ENCODE peak calls at places on chromosomes 1 and 21, in nine cellular contexts. One of them, this sample, is unnamed.

GRCh38 chr1:244191581-244191980 is 140.5 kb downstream of the ZBTB18 start:
- DNase-seq in endodermal cell: no peak
- DNase-seq in BJ: no peak
- DNase-seq in MCF 10A: no peak
- DNase-seq in heart left ventricle: no peak
- DNase-seq in breast epithelium: no peak
- DNase-seq in omental fat pad: no peak
- DNase-seq in neural progenitor cell: no peak
- DNase-seq in ovary: no peak
- DNase-seq in this sample: no peak

GRCh38 chr1:209989525-209989924 is 51.5 kb downstream of the SYT14 start:
- DNase-seq in endodermal cell: no peak
- DNase-seq in BJ: peak
- DNase-seq in MCF 10A: peak
- DNase-seq in heart left ventricle: no peak
- DNase-seq in breast epithelium: no peak
- DNase-seq in omental fat pad: no peak
- DNase-seq in neural progenitor cell: no peak
- DNase-seq in ovary: no peak
- DNase-seq in this sample: no peak

GRCh38 chr1:235009561-235010306 is 118.9 kb downstream of the TOMM20 start:
- DNase-seq in endodermal cell: peak
- DNase-seq in BJ: no peak
- DNase-seq in MCF 10A: no peak
- DNase-seq in heart left ventricle: no peak
- DNase-seq in breast epithelium: no peak
- DNase-seq in omental fat pad: no peak
- DNase-seq in neural progenitor cell: no peak
- DNase-seq in ovary: no peak
- DNase-seq in this sample: no peak

GRCh38 chr1:243234978-243235657 is 20.0 kb downstream of the CEP170 start:
- DNase-seq in endodermal cell: no peak
- DNase-seq in BJ: no peak
- DNase-seq in MCF 10A: peak
- DNase-seq in heart left ventricle: no peak
- DNase-seq in breast epithelium: no peak
- DNase-seq in omental fat pad: no peak
- DNase-seq in neural progenitor cell: no peak
- DNase-seq in ovary: no peak
- DNase-seq in this sample: no peak

GRCh38 chr1:219347843-219348475 is 174.3 kb downstream of the LYPLAL1 start:
- DNase-seq in endodermal cell: no peak
- DNase-seq in BJ: no peak
- DNase-seq in MCF 10A: no peak
- DNase-seq in heart left ventricle: peak
- DNase-seq in breast epithelium: no peak
- DNase-seq in omental fat pad: no peak
- DNase-seq in neural progenitor cell: no peak
- DNase-seq in ovary: peak
- DNase-seq in this sample: no peak

GRCh38 chr1:65493792-65494191 is 73.3 kb downstream of the LEPR start:
- DNase-seq in endodermal cell: no peak
- DNase-seq in BJ: no peak
- DNase-seq in MCF 10A: no peak
- DNase-seq in heart left ventricle: no peak
- DNase-seq in breast epithelium: no peak
- DNase-seq in omental fat pad: no peak
- DNase-seq in neural progenitor cell: no peak
- DNase-seq in ovary: no peak
- DNase-seq in this sample: no peak

GRCh38 chr1:201773764-201774163 is 55.2 kb upstream of the IPO9 start:
- DNase-seq in endodermal cell: no peak
- DNase-seq in BJ: no peak
- DNase-seq in MCF 10A: no peak
- DNase-seq in heart left ventricle: no peak
- DNase-seq in breast epithelium: no peak
- DNase-seq in omental fat pad: no peak
- DNase-seq in neural progenitor cell: no peak
- DNase-seq in ovary: no peak
- DNase-seq in this sample: no peak

GRCh38 chr21:35427320-35428040 is 378.4 kb upstream of the RUNX1 start:
- DNase-seq in endodermal cell: no peak
- DNase-seq in BJ: no peak
- DNase-seq in MCF 10A: no peak
- DNase-seq in heart left ventricle: no peak
- DNase-seq in breast epithelium: no peak
- DNase-seq in omental fat pad: no peak
- DNase-seq in neural progenitor cell: no peak
- DNase-seq in ovary: no peak
- DNase-seq in this sample: no peak

GRCh38 chr1:109959632-109959973 is 25.0 kb upstream of the AHCYL1 start:
- DNase-seq in endodermal cell: no peak
- DNase-seq in BJ: no peak
- DNase-seq in MCF 10A: no peak
- DNase-seq in heart left ventricle: no peak
- DNase-seq in breast epithelium: no peak
- DNase-seq in omental fat pad: no peak
- DNase-seq in neural progenitor cell: no peak
- DNase-seq in ovary: no peak
- DNase-seq in this sample: no peak

GRCh38 chr1:85940621-85941306 is 215.8 kb downstream of the COL24A1 start:
- DNase-seq in endodermal cell: no peak
- DNase-seq in BJ: peak
- DNase-seq in MCF 10A: no peak
- DNase-seq in heart left ventricle: no peak
- DNase-seq in breast epithelium: no peak
- DNase-seq in omental fat pad: no peak
- DNase-seq in neural progenitor cell: no peak
- DNase-seq in ovary: no peak
- DNase-seq in this sample: no peak

GRCh38 chr21:32426592-32427051 is 14.1 kb downstream of the EVA1C start:
- DNase-seq in endodermal cell: no peak
- DNase-seq in BJ: no peak
- DNase-seq in MCF 10A: no peak
- DNase-seq in heart left ventricle: no peak
- DNase-seq in breast epithelium: no peak
- DNase-seq in omental fat pad: no peak
- DNase-seq in neural progenitor cell: no peak
- DNase-seq in ovary: no peak
- DNase-seq in this sample: no peak

GRCh38 chr21:41366522-41367151 is 4.8 kb downstream of the MX2 start:
- DNase-seq in endodermal cell: peak
- DNase-seq in BJ: no peak
- DNase-seq in MCF 10A: peak
- DNase-seq in heart left ventricle: peak
- DNase-seq in breast epithelium: peak
- DNase-seq in omental fat pad: no peak
- DNase-seq in neural progenitor cell: no peak
- DNase-seq in ovary: no peak
- DNase-seq in this sample: no peak

GRCh38 chr1:162676767-162677166 is 44.5 kb downstream of the DDR2 start:
- DNase-seq in endodermal cell: no peak
- DNase-seq in BJ: no peak
- DNase-seq in MCF 10A: no peak
- DNase-seq in heart left ventricle: no peak
- DNase-seq in breast epithelium: no peak
- DNase-seq in omental fat pad: no peak
- DNase-seq in neural progenitor cell: no peak
- DNase-seq in ovary: peak
- DNase-seq in this sample: no peak

GRCh38 chr1:16630661-16631247 is 17.4 kb upstream of the NBPF1 start:
- DNase-seq in endodermal cell: peak
- DNase-seq in BJ: no peak
- DNase-seq in MCF 10A: no peak
- DNase-seq in heart left ventricle: peak
- DNase-seq in breast epithelium: peak
- DNase-seq in omental fat pad: no peak
- DNase-seq in neural progenitor cell: no peak
- DNase-seq in ovary: peak
- DNase-seq in this sample: no peak

GRCh38 chr1:245060684-245061374 is 94.0 kb upstream of the KIF26B start:
- DNase-seq in endodermal cell: no peak
- DNase-seq in BJ: no peak
- DNase-seq in MCF 10A: no peak
- DNase-seq in heart left ventricle: no peak
- DNase-seq in breast epithelium: no peak
- DNase-seq in omental fat pad: no peak
- DNase-seq in neural progenitor cell: no peak
- DNase-seq in ovary: no peak
- DNase-seq in this sample: no peak

GRCh38 chr1:119075614-119076013 is 64.8 kb downstream of the WARS2 start:
- DNase-seq in endodermal cell: no peak
- DNase-seq in BJ: peak
- DNase-seq in MCF 10A: peak
- DNase-seq in heart left ventricle: no peak
- DNase-seq in breast epithelium: no peak
- DNase-seq in omental fat pad: no peak
- DNase-seq in neural progenitor cell: no peak
- DNase-seq in ovary: no peak
- DNase-seq in this sample: no peak

GRCh38 chr1:10905841-10906655 is 106.4 kb upstream of the TARDBP start:
- DNase-seq in endodermal cell: peak
- DNase-seq in BJ: no peak
- DNase-seq in MCF 10A: no peak
- DNase-seq in heart left ventricle: peak
- DNase-seq in breast epithelium: no peak
- DNase-seq in omental fat pad: no peak
- DNase-seq in neural progenitor cell: no peak
- DNase-seq in ovary: no peak
- DNase-seq in this sample: no peak

GRCh38 chr1:71276466-71276865 is 195.6 kb upstream of the ZRANB2 start:
- DNase-seq in endodermal cell: no peak
- DNase-seq in BJ: no peak
- DNase-seq in MCF 10A: no peak
- DNase-seq in heart left ventricle: no peak
- DNase-seq in breast epithelium: no peak
- DNase-seq in omental fat pad: no peak
- DNase-seq in neural progenitor cell: no peak
- DNase-seq in ovary: no peak
- DNase-seq in this sample: no peak
- TF ChIP-seq CTCF in endodermal cell: no peak
- TF ChIP-seq CTCF in BJ: no peak
- TF ChIP-seq CTCF in MCF 10A: no peak
- TF ChIP-seq CTCF in heart left ventricle: no peak
- TF ChIP-seq CTCF in breast epithelium: no peak
- TF ChIP-seq CTCF in omental fat pad: no peak
- TF ChIP-seq CTCF in neural progenitor cell: no peak
- TF ChIP-seq CTCF in ovary: no peak
- TF ChIP-seq CTCF in this sample: no peak

GRCh38 chr1:47207811-47208373 is 18.1 kb upstream of the PDZK1IP1 start:
- DNase-seq in endodermal cell: no peak
- DNase-seq in BJ: no peak
- DNase-seq in MCF 10A: no peak
- DNase-seq in heart left ventricle: no peak
- DNase-seq in breast epithelium: no peak
- DNase-seq in omental fat pad: no peak
- DNase-seq in neural progenitor cell: no peak
- DNase-seq in ovary: no peak
- DNase-seq in this sample: no peak
- TF ChIP-seq CTCF in endodermal cell: no peak
- TF ChIP-seq CTCF in BJ: no peak
- TF ChIP-seq CTCF in MCF 10A: no peak
- TF ChIP-seq CTCF in heart left ventricle: no peak
- TF ChIP-seq CTCF in breast epithelium: no peak
- TF ChIP-seq CTCF in omental fat pad: no peak
- TF ChIP-seq CTCF in neural progenitor cell: no peak
- TF ChIP-seq CTCF in ovary: no peak
- TF ChIP-seq CTCF in this sample: no peak

DNA sequence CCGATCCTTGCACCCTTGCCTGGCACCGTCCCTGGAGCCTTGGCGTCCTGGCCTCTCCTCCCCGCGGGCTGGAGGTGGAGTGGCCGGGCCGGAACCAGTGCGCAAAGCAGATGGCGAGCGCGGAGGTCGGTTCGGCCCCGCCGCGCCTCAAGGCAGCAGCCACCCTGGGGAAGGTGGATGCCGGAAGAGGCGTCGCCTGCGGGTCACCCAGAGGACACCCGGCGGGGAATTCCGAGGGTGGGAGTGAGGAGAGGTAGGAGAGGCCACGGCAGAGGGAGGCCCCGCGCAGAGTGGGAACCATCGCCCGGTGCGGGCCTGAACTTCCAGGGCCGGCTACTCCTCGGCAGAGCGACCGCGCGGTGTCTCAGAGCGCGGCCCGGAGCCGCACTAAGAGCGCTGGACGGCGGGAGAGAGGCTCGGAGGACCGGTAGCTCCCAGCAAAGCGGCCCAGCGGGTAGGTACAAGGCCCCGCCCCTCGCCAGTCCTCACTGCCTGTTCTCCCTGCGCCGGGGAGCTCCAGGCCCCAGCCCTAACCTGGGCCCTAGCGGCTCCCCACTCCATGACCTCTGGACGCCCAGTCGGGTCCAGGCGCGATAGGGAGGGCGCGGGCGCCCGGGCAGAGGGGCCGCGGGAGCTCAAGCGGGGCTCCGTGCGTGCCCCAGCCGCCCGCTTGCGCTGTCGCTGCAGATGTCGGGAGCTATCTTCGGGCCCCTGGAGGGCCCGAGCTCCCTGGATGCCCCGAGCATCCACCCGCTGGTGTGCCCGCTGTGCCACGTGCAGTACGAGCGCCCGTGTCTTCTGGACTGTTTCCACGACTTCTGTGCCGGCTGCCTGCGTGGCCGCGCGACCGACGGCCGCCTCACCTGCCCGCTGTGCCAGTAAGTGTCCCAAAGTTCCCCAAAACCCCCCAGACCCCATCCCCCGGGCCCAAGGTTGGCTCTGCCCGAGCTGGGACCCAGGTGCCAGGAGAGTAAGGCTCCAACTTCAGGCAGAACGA is at the start of gene RNF207:
- DNase-seq in endodermal cell: peak
- DNase-seq in BJ: no peak
- DNase-seq in MCF 10A: peak
- DNase-seq in heart left ventricle: peak
- DNase-seq in breast epithelium: no peak
- DNase-seq in omental fat pad: no peak
- DNase-seq in neural progenitor cell: peak
- DNase-seq in ovary: peak
- DNase-seq in this sample: peak
- TF ChIP-seq CTCF in endodermal cell: no peak
- TF ChIP-seq CTCF in BJ: no peak
- TF ChIP-seq CTCF in MCF 10A: no peak
- TF ChIP-seq CTCF in heart left ventricle: no peak
- TF ChIP-seq CTCF in breast epithelium: no peak
- TF ChIP-seq CTCF in omental fat pad: no peak
- TF ChIP-seq CTCF in neural progenitor cell: no peak
- TF ChIP-seq CTCF in ovary: no peak
- TF ChIP-seq CTCF in this sample: no peak

DNA sequence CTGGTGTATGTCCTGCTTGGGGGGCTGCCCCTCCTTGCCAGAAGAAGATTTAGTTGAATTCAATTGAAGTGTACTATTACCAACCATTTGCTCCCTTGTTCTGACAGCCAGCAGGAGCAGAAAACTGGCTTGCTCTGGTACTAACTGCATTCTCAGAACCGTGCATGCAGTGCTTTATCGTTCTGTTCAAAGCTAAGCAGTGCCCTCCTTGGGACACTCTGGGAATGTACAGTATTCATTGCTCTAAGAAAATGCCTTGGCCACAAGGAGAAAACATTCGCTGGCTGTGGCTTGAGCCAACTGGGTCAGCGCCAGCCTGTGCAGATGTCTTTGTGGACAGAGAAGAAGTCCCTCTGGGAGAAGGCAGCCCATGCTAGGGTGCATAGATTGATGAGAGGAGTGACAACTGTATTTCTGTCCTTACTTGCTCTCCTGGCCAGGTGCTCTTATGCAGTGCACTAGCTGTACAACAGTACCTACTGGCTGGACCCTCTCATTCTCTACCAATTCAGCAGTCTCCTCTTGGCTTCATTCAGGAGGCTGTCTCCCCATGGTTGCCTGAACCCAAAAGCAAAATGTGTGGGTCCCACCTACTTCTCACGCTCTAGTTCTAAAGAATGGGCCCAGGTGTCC is 61.5 kb upstream of the DIRAS3 start:
- DNase-seq in endodermal cell: peak
- DNase-seq in BJ: peak
- DNase-seq in MCF 10A: peak
- DNase-seq in heart left ventricle: peak
- DNase-seq in breast epithelium: peak
- DNase-seq in omental fat pad: no peak
- DNase-seq in neural progenitor cell: peak
- DNase-seq in ovary: peak
- DNase-seq in this sample: no peak
- TF ChIP-seq CTCF in endodermal cell: peak
- TF ChIP-seq CTCF in BJ: peak
- TF ChIP-seq CTCF in MCF 10A: peak
- TF ChIP-seq CTCF in heart left ventricle: peak
- TF ChIP-seq CTCF in breast epithelium: no peak
- TF ChIP-seq CTCF in omental fat pad: no peak
- TF ChIP-seq CTCF in neural progenitor cell: peak
- TF ChIP-seq CTCF in ovary: peak
- TF ChIP-seq CTCF in this sample: no peak